ENCODE peak calls at places on chromosome 6, in five cellular contexts. One of them, this sample, is unnamed.
A peak's percentile ranks its signal among the peaks of the same experiment; 100 is the strongest.

GRCh38 chr6:131317516-131317915 is 182.2 kb downstream of the AKAP7 start:
- DNase-seq in thoracic aorta: no peak
- DNase-seq in choroid plexus epithelial cell: peak; percentile 20
- DNase-seq in A549: no peak
- DNase-seq in fibroblast of the aortic adventitia: peak; percentile 15
- DNase-seq in this sample: peak; percentile 13

GRCh38 chr6:129575378-129576118 is 134.4 kb downstream of the ARHGAP18 start:
- DNase-seq in thoracic aorta: no peak
- DNase-seq in choroid plexus epithelial cell: peak; percentile 82
- DNase-seq in A549: peak; percentile 4
- DNase-seq in fibroblast of the aortic adventitia: peak; percentile 83
- DNase-seq in this sample: peak; percentile 56

GRCh38 chr6:116662186-116662585 is 6.4 kb downstream of the ZUP1 start:
- DNase-seq in thoracic aorta: no peak
- DNase-seq in choroid plexus epithelial cell: no peak
- DNase-seq in A549: no peak
- DNase-seq in fibroblast of the aortic adventitia: no peak
- DNase-seq in this sample: no peak

GRCh38 chr6:144528605-144529425 is 243.7 kb downstream of the UTRN start:
- DNase-seq in thoracic aorta: no peak
- DNase-seq in choroid plexus epithelial cell: peak; percentile 50
- DNase-seq in A549: no peak
- DNase-seq in fibroblast of the aortic adventitia: peak; percentile 29
- DNase-seq in this sample: peak; percentile 51

GRCh38 chr6:43848992-43849391 is 79.0 kb downstream of the VEGFA start:
- DNase-seq in thoracic aorta: no peak
- DNase-seq in choroid plexus epithelial cell: no peak
- DNase-seq in A549: no peak
- DNase-seq in fibroblast of the aortic adventitia: no peak
- DNase-seq in this sample: no peak

GRCh38 chr6:31734703-31735500 is 1.4 kb downstream of the CLIC1 start:
- DNase-seq in thoracic aorta: no peak
- DNase-seq in choroid plexus epithelial cell: peak; percentile 61
- DNase-seq in A549: peak; percentile 53
- DNase-seq in fibroblast of the aortic adventitia: peak; percentile 46
- DNase-seq in this sample: peak; percentile 83

GRCh38 chr6:3484240-3484639 is 27.4 kb upstream of the SLC22A23 start:
- DNase-seq in thoracic aorta: no peak
- DNase-seq in choroid plexus epithelial cell: peak; percentile 88
- DNase-seq in A549: no peak
- DNase-seq in fibroblast of the aortic adventitia: peak; percentile 43
- DNase-seq in this sample: peak; percentile 65

GRCh38 chr6:101912266-101912665 is 518.8 kb downstream of the GRIK2 start:
- DNase-seq in thoracic aorta: no peak
- DNase-seq in choroid plexus epithelial cell: no peak
- DNase-seq in A549: no peak
- DNase-seq in fibroblast of the aortic adventitia: no peak
- DNase-seq in this sample: no peak

GRCh38 chr6:90722648-90723047 is 135.8 kb upstream of the MAP3K7 start:
- DNase-seq in thoracic aorta: no peak
- DNase-seq in choroid plexus epithelial cell: no peak
- DNase-seq in A549: no peak
- DNase-seq in fibroblast of the aortic adventitia: no peak
- DNase-seq in this sample: no peak

GRCh38 chr6:71489736-71490135 is 201.1 kb downstream of the OGFRL1 start:
- DNase-seq in thoracic aorta: no peak
- DNase-seq in choroid plexus epithelial cell: peak; percentile 96
- DNase-seq in A549: peak; percentile 2
- DNase-seq in fibroblast of the aortic adventitia: peak; percentile 92
- DNase-seq in this sample: peak; percentile 80

GRCh38 chr6:39530201-39530759 is 194.9 kb downstream of the KIF6 start:
- DNase-seq in thoracic aorta: no peak
- DNase-seq in choroid plexus epithelial cell: peak; percentile 58
- DNase-seq in A549: no peak
- DNase-seq in fibroblast of the aortic adventitia: peak; percentile 11
- DNase-seq in this sample: peak; percentile 22

GRCh38 chr6:100446115-100446921 is 18.4 kb downstream of the SIM1 start:
- DNase-seq in thoracic aorta: no peak
- DNase-seq in choroid plexus epithelial cell: no peak
- DNase-seq in A549: no peak
- DNase-seq in fibroblast of the aortic adventitia: no peak
- DNase-seq in this sample: no peak

GRCh38 chr6:39059496-39060310 is 11.1 kb downstream of the GLP1R start:
- DNase-seq in thoracic aorta: no peak
- DNase-seq in choroid plexus epithelial cell: no peak
- DNase-seq in A549: no peak
- DNase-seq in fibroblast of the aortic adventitia: peak; percentile 1
- DNase-seq in this sample: no peak

GRCh38 chr6:125421853-125422252 is 120.1 kb upstream of the HDDC2 start:
- DNase-seq in thoracic aorta: peak; percentile 38
- DNase-seq in choroid plexus epithelial cell: peak; percentile 61
- DNase-seq in A549: no peak
- DNase-seq in fibroblast of the aortic adventitia: peak; percentile 11
- DNase-seq in this sample: peak; percentile 46

GRCh38 chr6:151495380-151495779 is 1.6 kb downstream of the CCDC170 start:
- DNase-seq in thoracic aorta: no peak
- DNase-seq in choroid plexus epithelial cell: no peak
- DNase-seq in A549: no peak
- DNase-seq in fibroblast of the aortic adventitia: no peak
- DNase-seq in this sample: no peak

GRCh38 chr6:168778201-168778600 is 337.2 kb downstream of the SMOC2 start:
- DNase-seq in thoracic aorta: no peak
- DNase-seq in choroid plexus epithelial cell: no peak
- DNase-seq in A549: no peak
- DNase-seq in fibroblast of the aortic adventitia: peak; percentile 45
- DNase-seq in this sample: no peak

GRCh38 chr6:48486876-48487275 is 375.9 kb upstream of the PTCHD4 start:
- DNase-seq in thoracic aorta: no peak
- DNase-seq in choroid plexus epithelial cell: no peak
- DNase-seq in A549: no peak
- DNase-seq in fibroblast of the aortic adventitia: peak; percentile 0
- DNase-seq in this sample: no peak

GRCh38 chr6:35601331-35602132 is 87.2 kb downstream of the FKBP5 start:
- DNase-seq in thoracic aorta: no peak
- DNase-seq in choroid plexus epithelial cell: peak; percentile 98
- DNase-seq in A549: peak; percentile 47
- DNase-seq in fibroblast of the aortic adventitia: peak; percentile 90
- DNase-seq in this sample: peak; percentile 86

GRCh38 chr6:89411019-89411268 is 1.1 kb downstream of the RRAGD start:
- DNase-seq in thoracic aorta: no peak
- DNase-seq in choroid plexus epithelial cell: no peak
- DNase-seq in A549: no peak
- DNase-seq in fibroblast of the aortic adventitia: no peak
- DNase-seq in this sample: no peak

GRCh38 chr6:87722831-87723726 is 21.0 kb upstream of the AKIRIN2 start:
- DNase-seq in thoracic aorta: peak; percentile 29
- DNase-seq in choroid plexus epithelial cell: peak; percentile 93
- DNase-seq in A549: peak; percentile 78
- DNase-seq in fibroblast of the aortic adventitia: peak; percentile 98
- DNase-seq in this sample: peak; percentile 94

GRCh38 chr6:132728616-132729015 is 14.8 kb upstream of the VNN1 start:
- DNase-seq in thoracic aorta: no peak
- DNase-seq in choroid plexus epithelial cell: no peak
- DNase-seq in A549: no peak
- DNase-seq in fibroblast of the aortic adventitia: no peak
- DNase-seq in this sample: no peak

GRCh38 chr6:141467881-141468280 is 664.8 kb upstream of the GJE1 start:
- DNase-seq in thoracic aorta: no peak
- DNase-seq in choroid plexus epithelial cell: peak; percentile 68
- DNase-seq in A549: no peak
- DNase-seq in fibroblast of the aortic adventitia: peak; percentile 72
- DNase-seq in this sample: no peak

GRCh38 chr6:51868591-51869355 is 218.6 kb downstream of the PKHD1 start:
- DNase-seq in thoracic aorta: no peak
- DNase-seq in choroid plexus epithelial cell: no peak
- DNase-seq in A549: no peak
- DNase-seq in fibroblast of the aortic adventitia: no peak
- DNase-seq in this sample: peak; percentile 67

GRCh38 chr6:149458196-149458595 is 26.6 kb downstream of the ZC3H12D start:
- DNase-seq in thoracic aorta: no peak
- DNase-seq in choroid plexus epithelial cell: no peak
- DNase-seq in A549: no peak
- DNase-seq in fibroblast of the aortic adventitia: no peak
- DNase-seq in this sample: no peak

GRCh38 chr6:106116125-106116524 is 30.0 kb downstream of the PRDM1 start:
- DNase-seq in thoracic aorta: no peak
- DNase-seq in choroid plexus epithelial cell: no peak
- DNase-seq in A549: no peak
- DNase-seq in fibroblast of the aortic adventitia: peak; percentile 65
- DNase-seq in this sample: peak; percentile 87

GRCh38 chr6:45420909-45421699 is 43.4 kb upstream of the SUPT3H start:
- DNase-seq in thoracic aorta: no peak
- DNase-seq in choroid plexus epithelial cell: peak; percentile 43
- DNase-seq in A549: peak; percentile 13
- DNase-seq in fibroblast of the aortic adventitia: peak; percentile 45
- DNase-seq in this sample: no peak

DNA sequence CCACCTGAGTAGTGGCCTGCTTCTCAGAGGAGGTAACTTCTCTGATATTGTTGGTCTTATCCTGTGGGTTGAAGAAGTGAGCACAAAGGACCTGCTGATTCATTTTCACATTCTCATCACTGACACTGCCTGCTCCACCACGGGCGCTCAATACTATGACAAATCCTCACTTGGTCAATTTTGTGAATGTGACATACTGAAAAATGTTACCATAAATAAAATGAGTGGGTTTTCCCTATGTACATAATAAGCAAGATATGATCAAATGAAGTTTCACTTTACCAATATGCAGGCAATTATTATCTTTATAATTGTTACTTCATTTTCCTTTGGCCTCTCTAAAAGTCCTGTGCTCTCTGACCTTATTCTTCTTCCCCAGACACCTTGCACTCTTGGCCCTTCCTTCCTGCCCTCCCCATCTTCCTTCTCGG is 71.5 kb upstream of the RIPOR2 start:
- DNase-seq in thoracic aorta: no peak
- DNase-seq in choroid plexus epithelial cell: no peak
- DNase-seq in A549: no peak
- DNase-seq in fibroblast of the aortic adventitia: no peak
- DNase-seq in this sample: peak; percentile 27
- H3K4me3 ChIP-seq in thoracic aorta: no peak overlapping the region
- H3K4me3 ChIP-seq in choroid plexus epithelial cell: no peak overlapping the region
- H3K4me3 ChIP-seq in A549: no peak overlapping the region
- H3K4me3 ChIP-seq in fibroblast of the aortic adventitia: no peak overlapping the region
- H3K4me3 ChIP-seq in this sample: no peak overlapping the region

GRCh38 chr6:10696655-10697054 is 1.9 kb downstream of the PAK1IP1 start:
- DNase-seq in thoracic aorta: no peak
- DNase-seq in choroid plexus epithelial cell: no peak
- DNase-seq in A549: no peak
- DNase-seq in fibroblast of the aortic adventitia: no peak
- DNase-seq in this sample: no peak
- H3K4me3 ChIP-seq in thoracic aorta: no peak overlapping the region
- H3K4me3 ChIP-seq in choroid plexus epithelial cell: no peak overlapping the region
- H3K4me3 ChIP-seq in A549: no peak overlapping the region
- H3K4me3 ChIP-seq in fibroblast of the aortic adventitia: no peak overlapping the region
- H3K4me3 ChIP-seq in this sample: no peak overlapping the region

GRCh38 chr6:136744889-136745288 is 47.4 kb downstream of the MAP3K5 start:
- DNase-seq in thoracic aorta: no peak
- DNase-seq in choroid plexus epithelial cell: no peak
- DNase-seq in A549: no peak
- DNase-seq in fibroblast of the aortic adventitia: no peak
- DNase-seq in this sample: no peak
- H3K4me3 ChIP-seq in thoracic aorta: peak overlapping the region; percentile 51
- H3K4me3 ChIP-seq in choroid plexus epithelial cell: no peak overlapping the region
- H3K4me3 ChIP-seq in A549: no peak overlapping the region
- H3K4me3 ChIP-seq in fibroblast of the aortic adventitia: no peak overlapping the region
- H3K4me3 ChIP-seq in this sample: no peak overlapping the region

DNA sequence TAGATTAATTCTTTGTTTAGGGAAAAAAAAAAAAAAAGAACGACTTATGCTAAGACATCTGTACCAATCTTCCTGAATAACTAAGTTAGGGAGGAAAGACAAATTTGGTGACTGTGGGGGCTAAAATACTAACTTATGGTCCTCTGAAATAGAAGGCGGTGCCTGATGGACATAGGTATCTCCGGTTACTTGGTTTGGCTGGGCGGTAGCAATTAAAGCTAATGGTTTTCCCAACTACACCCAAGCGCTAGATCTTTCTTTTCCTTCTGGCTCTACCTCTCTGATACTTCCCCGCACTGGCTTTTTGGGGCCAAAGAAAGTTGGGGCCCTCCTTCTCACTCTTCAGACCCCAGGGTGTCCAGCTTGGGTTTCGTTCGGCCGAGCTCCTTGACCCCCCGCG is 1.0 kb upstream of the RBM24 start:
- DNase-seq in thoracic aorta: no peak
- DNase-seq in choroid plexus epithelial cell: no peak
- DNase-seq in A549: no peak
- DNase-seq in fibroblast of the aortic adventitia: no peak
- DNase-seq in this sample: no peak
- H3K4me3 ChIP-seq in thoracic aorta: peak overlapping the region; percentile 91
- H3K4me3 ChIP-seq in choroid plexus epithelial cell: peak overlapping the region; percentile 71
- H3K4me3 ChIP-seq in A549: peak overlapping the region; percentile 90
- H3K4me3 ChIP-seq in fibroblast of the aortic adventitia: no peak overlapping the region
- H3K4me3 ChIP-seq in this sample: no peak overlapping the region

GRCh38 chr6:1382331-1382882 is 7.0 kb upstream of the FOXF2 start:
- DNase-seq in thoracic aorta: no peak
- DNase-seq in choroid plexus epithelial cell: no peak
- DNase-seq in A549: no peak
- DNase-seq in fibroblast of the aortic adventitia: no peak
- DNase-seq in this sample: no peak
- H3K4me3 ChIP-seq in thoracic aorta: peak overlapping the region; percentile 59
- H3K4me3 ChIP-seq in choroid plexus epithelial cell: peak overlapping the region; percentile 7
- H3K4me3 ChIP-seq in A549: peak overlapping the region; percentile 54
- H3K4me3 ChIP-seq in fibroblast of the aortic adventitia: no peak overlapping the region
- H3K4me3 ChIP-seq in this sample: no peak overlapping the region

DNA sequence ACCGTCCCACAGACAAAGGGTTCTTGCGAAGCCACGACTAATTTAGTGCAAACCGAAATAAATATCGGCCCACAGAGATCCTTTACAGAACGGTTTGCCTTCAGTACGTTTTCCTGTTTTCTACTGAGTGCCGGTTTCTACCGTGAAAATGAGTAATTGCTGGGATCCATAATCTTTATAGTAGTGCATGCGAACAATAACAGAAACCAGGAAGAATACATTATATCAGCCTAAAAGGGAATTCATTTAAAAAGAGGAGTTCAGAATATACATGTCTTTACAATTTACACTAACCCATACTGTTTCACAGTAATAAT is 292 bp upstream of the MTCL3 start:
- DNase-seq in thoracic aorta: no peak
- DNase-seq in choroid plexus epithelial cell: no peak
- DNase-seq in A549: no peak
- DNase-seq in fibroblast of the aortic adventitia: no peak
- DNase-seq in this sample: no peak
- H3K4me3 ChIP-seq in thoracic aorta: peak overlapping the region; percentile 6
- H3K4me3 ChIP-seq in choroid plexus epithelial cell: peak overlapping the region; percentile 59
- H3K4me3 ChIP-seq in A549: peak overlapping the region; percentile 72
- H3K4me3 ChIP-seq in fibroblast of the aortic adventitia: peak overlapping the region; percentile 56
- H3K4me3 ChIP-seq in this sample: no peak overlapping the region